ENCODE peak calls at places on chromosomes 2 and 18, in five cellular contexts. W is activated T-cell treated with anti-CD3 and anti-CD28 coated beads, Interleukin-2, amount 50 U/mL, for 1 hour; H is stimulated activated CD4-positive, alpha-beta T cell treated with anti-CD3 and anti-CD28 coated beads, Interleukin-1b, Interleukin-23, amount 100 ng/mL, for 4 hours; A is DMS53; M is naive thymus-derived CD8-positive, alpha-beta T cell. I is an unnamed sample.
A peak's percentile ranks its signal among the peaks of the same experiment; 100 is the strongest.

GRCh38 chr2:46269545-46270273 is 27.5 kb upstream of the EPAS1 start:
- DNase-seq in W (no peak), M (no peak), A (no peak), H (no peak), I (no peak)

GRCh38 chr18:78420116-78420515 is 559.5 kb upstream of the SALL3 start:
- DNase-seq in A (no peak), M (no peak), H (no peak), W (no peak), I (no peak)

GRCh38 chr2:41576423-41576822 is 471.4 kb upstream of the PKDCC start:
- DNase-seq in A (no peak), W (no peak), M (no peak), H (no peak), I (no peak)

GRCh38 chr2:47422560-47422959 is 19.6 kb downstream of the MSH2 start:
- DNase-seq in A (no peak), W (no peak), M (no peak), H (no peak), I (no peak)

GRCh38 chr2:103139628-103140268 is 377.9 kb downstream of the TMEM182 start:
- DNase-seq in W (no peak), A (peak; percentile 13), M (no peak), H (no peak), I (no peak)

GRCh38 chr2:210475726-210476125 is 833 bp downstream of the LANCL1 start:
- DNase-seq in W (no peak), A (peak; percentile 5), M (no peak), H (no peak), I (no peak)

GRCh38 chr18:34120294-34120693 is 104.4 kb downstream of the NOL4 start:
- DNase-seq in M (no peak), A (no peak), H (no peak), W (no peak), I (no peak)

GRCh38 chr2:33502025-33502424 is 25.6 kb downstream of the RASGRP3 start:
- DNase-seq in A (no peak), H (no peak), M (no peak), W (no peak), I (no peak)

GRCh38 chr18:48342125-48342524 is 67.1 kb downstream of the ZBTB7C start:
- DNase-seq in A (peak; percentile 67), W (no peak), M (no peak), H (no peak), I (no peak)

GRCh38 chr2:99682280-99683060 is 192.7 kb upstream of the REV1 start:
- DNase-seq in H (no peak), A (peak; percentile 34), W (no peak), M (no peak), I (no peak)

GRCh38 chr2:69222984-69223658 is 163.9 kb downstream of the GFPT1 start:
- DNase-seq in A (peak; percentile 41), M (no peak), W (no peak), H (no peak), I (no peak)

GRCh38 chr2:171999604-172000469 is at the start of gene METAP1D:
- DNase-seq in M (peak; percentile 76), A (peak; percentile 99), W (peak; percentile 84), H (peak; percentile 85), I (peak; percentile 95)

GRCh38 chr2:160387558-160388262 is 105.9 kb downstream of the RBMS1 start:
- DNase-seq in W (no peak), A (no peak), M (no peak), H (no peak), I (no peak)

GRCh38 chr2:31828891-31829290 is 181.9 kb downstream of the MEMO1 start:
- DNase-seq in M (no peak), A (peak; percentile 3), H (no peak), W (no peak), I (no peak)

GRCh38 chr18:63626431-63626830 is 17.6 kb downstream of the SERPINB4 start:
- DNase-seq in W (no peak), M (no peak), A (no peak), H (no peak), I (no peak)

GRCh38 chr2:230128943-230129342 is 60.2 kb upstream of the SLC16A14 start:
- DNase-seq in W (no peak), M (no peak), H (no peak), A (no peak), I (no peak)

GRCh38 chr18:22691988-22692710 is 241.0 kb upstream of the RBBP8 start:
- DNase-seq in W (no peak), M (no peak), H (no peak), A (no peak), I (no peak)

GRCh38 chr2:216188956-216189355 is 79.8 kb downstream of the XRCC5 start:
- DNase-seq in W (no peak), H (no peak), M (no peak), A (no peak), I (no peak)

GRCh38 chr2:199977984-199978415 is 22.6 kb downstream of the MAIP1 start:
- DNase-seq in H (no peak), W (no peak), A (peak; percentile 43), M (no peak), I (no peak)

GRCh38 chr2:138949517-138949916 is 169.3 kb upstream of the NXPH2 start:
- DNase-seq in A (peak; percentile 4), W (no peak), H (no peak), M (no peak), I (no peak)

I was measured in activated effector memory CD4-positive, alpha-beta T cell treated with anti-CD3 and anti-CD28 coated beads, Interleukin-2, amount 50 U/mL, for 16 hours.